ENCODE peak calls at places on chromosomes 6 and 20, in four cellular contexts. M is uterus, V is upper lobe of left lung, X is ovary. P is an unnamed sample.

GRCh38 chr20:57231161-57231560 is 35.3 kb downstream of the BMP7 start:
- DNase-seq in X (no peak), M (no peak), V (no peak), P (no peak)

GRCh38 chr20:51020657-51021056 is 2.2 kb downstream of the KCNG1 start:
- DNase-seq in V (no peak), X (no peak), M (no peak), P (no peak)

GRCh38 chr6:135067891-135068290 is 13.3 kb upstream of the HBS1L start:
- DNase-seq in V (no peak), M (no peak), X (no peak), P (no peak)

GRCh38 chr6:105642708-105643107 is 239.8 kb upstream of the PREP start:
- DNase-seq in V (no peak), X (no peak), M (no peak), P (no peak)

GRCh38 chr6:97218912-97219311 is 64.1 kb downstream of the MMS22L start:
- DNase-seq in M (no peak), X (no peak), V (no peak), P (no peak)

GRCh38 chr20:49976542-49976941 is 6.2 kb upstream of the SNAI1 start:
- DNase-seq in V (no peak), X (no peak), M (no peak), P (no peak)

GRCh38 chr6:151437401-151437800 is 14.5 kb downstream of the RMND1 start:
- DNase-seq in V (no peak), X (no peak), M (no peak), P (no peak)

GRCh38 chr20:51059862-51060261 is 37.0 kb upstream of the KCNG1 start:
- DNase-seq in X (no peak), M (no peak), V (no peak), P (no peak)

GRCh38 chr20:25199473-25200265 is 4.2 kb downstream of the ENTPD6 start:
- DNase-seq in X (no peak), M (no peak), V (no peak), P (no peak)

GRCh38 chr6:137121401-137121997 is 51.9 kb downstream of the IL22RA2 start:
- DNase-seq in V (no peak), X (no peak), M (no peak), P (no peak)

GRCh38 chr6:103872683-103873082 is 987.0 kb downstream of the HACE1 start:
- DNase-seq in X (no peak), M (no peak), V (no peak), P (no peak)

GRCh38 chr6:144931172-144932035 is 646.3 kb downstream of the UTRN start:
- DNase-seq in M (no peak), X (peak), V (no peak), P (peak)

GRCh38 chr6:108200631-108201030 is 34.8 kb downstream of the NR2E1 start:
- DNase-seq in M (no peak), V (no peak), X (no peak), P (no peak)

GRCh38 chr6:133630651-133631050 is 258.3 kb upstream of the TCF21 start:
- DNase-seq in X (no peak), M (no peak), V (no peak), P (no peak)

GRCh38 chr6:10033223-10033829 is 381.5 kb downstream of the TFAP2A start:
- DNase-seq in M (no peak), X (no peak), V (no peak), P (no peak)

GRCh38 chr6:7261030-7261841 is 51.8 kb downstream of the SSR1 start:
- DNase-seq in M (peak), X (peak), V (peak), P (peak)

GRCh38 chr6:154478021-154478651 is 32.3 kb downstream of the CNKSR3 start:
- DNase-seq in V (peak), M (no peak), X (no peak), P (peak)

GRCh38 chr20:53966774-53967398 is 103.5 kb downstream of the BCAS1 start:
- DNase-seq in M (no peak), V (no peak), X (no peak), P (no peak)

GRCh38 chr6:46651766-46652165 is 852 bp downstream of the CYP39A1 start:
- DNase-seq in X (no peak), V (no peak), M (no peak), P (no peak)

GRCh38 chr6:54267798-54268197 is 40.4 kb upstream of the TINAG start:
- DNase-seq in M (no peak), V (no peak), X (no peak), P (peak)

GRCh38 chr6:72769459-72770125 is 147.7 kb downstream of the KCNQ5 start:
- DNase-seq in M (no peak), X (no peak), V (no peak), P (no peak)

GRCh38 chr6:141077355-141078333 is 1055.1 kb upstream of the GJE1 start:
- DNase-seq in M (no peak), V (peak), X (no peak), P (peak)

GRCh38 chr6:154249499-154250298 is 106.9 kb downstream of the IPCEF1 start:
- DNase-seq in X (no peak), M (no peak), V (no peak), P (no peak)

GRCh38 chr6:133467982-133468380 is 226.8 kb downstream of the EYA4 start:
- DNase-seq in X (no peak), M (no peak), V (no peak), P (no peak)

GRCh38 chr6:111646942-111647341 is 41.3 kb upstream of the TRAF3IP2 start:
- DNase-seq in M (peak), X (no peak), V (no peak), P (peak)

GRCh38 chr20:59835057-59835447 is 98.4 kb downstream of the SYCP2 start:
- DNase-seq in X (no peak), M (peak), V (no peak), P (peak)

GRCh38 chr20:60203451-60203850 is 245.2 kb downstream of the CDH26 start:
- DNase-seq in X (no peak), V (no peak), M (no peak), P (no peak)

GRCh38 chr6:97674802-97675201 is 391.8 kb upstream of the MMS22L start:
- DNase-seq in V (no peak), M (no peak), X (no peak), P (no peak)

GRCh38 chr20:46507760-46508407 is 5.5 kb downstream of the ZNF334 start:
- DNase-seq in V (no peak), X (no peak), M (no peak), P (no peak)

GRCh38 chr20:46509523-46509922 is 3.8 kb downstream of the ZNF334 start:
- DNase-seq in V (no peak), X (no peak), M (no peak), P (no peak)

GRCh38 chr20:46512943-46513844 is at the start of gene ZNF334:
- DNase-seq in M (peak), X (peak), V (peak), P (peak)
- TF ChIP-seq POLR2A in M (no peak), X (no peak), V (no peak), P (no peak)

DNA sequence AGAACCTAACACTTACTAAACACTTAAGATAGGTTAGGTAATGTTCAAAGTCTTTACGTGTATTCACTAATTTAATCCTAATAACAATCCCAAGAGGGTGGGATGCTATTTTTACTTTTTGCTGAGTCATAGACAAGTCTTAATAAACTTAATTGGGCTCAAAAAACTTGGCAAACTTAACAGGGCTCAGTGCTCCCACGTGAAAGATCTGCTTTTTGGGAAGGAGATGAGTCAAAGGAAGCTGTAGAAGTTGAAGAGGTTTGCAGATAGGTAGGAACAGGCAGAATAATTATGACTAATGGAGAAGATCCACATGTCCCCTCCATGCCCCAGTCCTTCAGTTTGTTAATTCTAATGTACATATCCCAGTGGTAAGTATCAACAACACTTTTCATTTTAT is 44.5 kb upstream of the STMND1 start:
- DNase-seq in X (no peak), M (no peak), V (no peak), P (no peak)
- H3K4me3 ChIP-seq in X (no peak), M (no peak), V (no peak), P (no peak)

DNA sequence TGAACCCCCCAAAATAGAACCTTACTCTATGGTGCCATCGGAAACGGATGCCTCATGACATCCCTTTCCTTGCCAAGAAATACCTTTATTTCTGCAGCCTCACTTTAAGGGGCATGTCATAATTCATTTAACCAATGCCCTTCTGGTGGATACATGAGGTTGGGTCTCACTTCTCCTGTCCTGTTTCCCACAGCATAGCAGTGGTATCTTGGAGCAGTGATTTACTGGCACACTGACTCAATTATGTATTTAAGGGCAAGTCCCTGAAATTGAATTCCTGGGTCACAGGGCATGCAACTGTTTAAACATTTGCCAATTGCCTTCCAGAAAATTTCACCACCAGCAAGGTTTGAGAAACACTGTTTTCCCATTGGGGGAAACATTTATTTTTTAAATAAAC is 639 bp upstream of the LBP start:
- DNase-seq in M (no peak), X (no peak), V (no peak), P (no peak)
- H3K27ac ChIP-seq in M (no peak), X (no peak), V (no peak), P (no peak)

GRCh38 chr6:87472525-87473418 is at the start of gene SLC35A1:
- DNase-seq in M (peak), X (peak), V (peak), P (peak)
- TF ChIP-seq POLR2A in M (peak), X (peak), V (no peak), P (peak)

DNA sequence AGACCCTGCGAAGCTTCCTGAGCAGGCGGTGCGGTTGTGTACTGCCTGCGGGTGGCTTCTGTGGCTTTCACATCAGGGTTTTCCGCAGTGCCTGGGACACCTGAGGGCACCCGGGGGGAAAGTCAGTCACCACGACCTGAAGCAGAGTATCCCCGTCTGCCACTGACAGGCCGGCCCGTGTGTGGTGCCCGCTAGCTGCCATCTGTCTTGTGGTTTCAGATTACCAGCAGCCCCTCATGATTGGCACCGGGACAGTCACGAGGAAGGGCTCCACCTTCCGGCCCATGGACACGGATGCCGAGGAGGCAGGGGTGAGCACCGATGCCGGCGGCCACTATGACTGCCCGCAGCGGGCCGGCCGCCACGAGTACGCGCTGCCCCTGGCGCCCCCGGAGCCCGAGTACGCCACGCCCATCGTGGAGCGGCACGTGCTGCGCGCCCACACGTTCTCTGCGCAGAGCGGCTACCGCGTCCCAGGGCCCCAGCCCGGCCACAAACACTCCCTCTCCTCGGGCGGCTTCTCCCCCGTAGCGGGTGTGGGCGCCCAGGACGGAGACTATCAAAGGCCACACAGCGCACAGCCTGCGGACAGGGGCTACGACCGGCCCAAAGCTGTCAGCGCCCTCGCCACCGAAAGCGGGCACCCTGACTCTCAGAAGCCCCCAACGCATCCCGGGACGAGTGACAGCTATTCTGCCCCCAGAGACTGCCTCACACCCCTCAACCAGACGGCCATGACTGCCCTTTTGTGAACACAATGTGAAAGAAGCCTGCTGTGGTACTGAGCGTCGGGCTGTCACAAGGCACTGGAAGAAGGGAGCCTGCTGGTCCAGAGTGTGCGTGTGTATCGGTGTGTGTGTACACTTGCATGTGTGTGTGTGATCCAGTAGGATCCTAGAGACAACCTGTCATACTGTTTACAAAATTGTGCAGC is 54.4 kb downstream of the GOPC start:
- DNase-seq in X (peak), M (peak), V (peak), P (peak)
- H3K4me3 ChIP-seq in X (peak), M (peak), V (peak), P (peak)

DNA sequence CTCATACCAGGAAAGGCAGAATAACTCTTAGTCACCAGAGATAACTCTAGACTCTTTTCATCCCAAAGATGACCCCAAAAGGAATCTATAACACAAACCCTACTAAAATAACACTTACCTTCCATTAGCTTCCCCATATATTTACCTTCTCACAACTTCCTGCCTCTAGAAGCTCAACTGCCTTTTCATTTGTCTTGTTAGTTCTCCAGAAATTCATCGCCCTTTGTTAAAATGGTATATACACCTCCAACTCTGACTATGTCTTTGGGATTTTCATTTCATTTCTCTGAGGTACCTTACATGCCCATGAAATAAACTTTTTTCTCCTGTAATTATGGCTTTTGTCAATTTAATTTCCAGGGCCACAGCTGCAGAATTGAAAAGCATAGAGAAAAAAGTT is 33.5 kb downstream of the GCM1 start:
- DNase-seq in V (no peak), X (no peak), M (no peak), P (no peak)
- H3K27ac ChIP-seq in V (no peak), X (no peak), M (no peak), P (no peak)

P was measured in testis.